ENCODE peak calls at places on chromosomes 5 and 9, in four cellular contexts. N is CD8-positive, alpha-beta memory T cell; R is aorta; M is caudate nucleus. B is an unnamed sample.

GRCh38 chr5:180289433-180289832 is 2.5 kb downstream of the MAPK9 start:
- DNase-seq in N (no peak), R (no peak), M (no peak), B (no peak)

GRCh38 chr9:6672118-6672517 is 26.6 kb upstream of the GLDC start:
- DNase-seq in N (no peak), R (no peak), M (no peak), B (no peak)

GRCh38 chr9:34650816-34651215 is 1.2 kb upstream of the IL11RA start:
- DNase-seq in N (no peak), R (no peak), M (no peak), B (no peak)

GRCh38 chr5:139803978-139804377 is 8.4 kb downstream of the PSD2 start:
- DNase-seq in N (no peak), R (no peak), M (no peak), B (no peak)

GRCh38 chr9:109886050-109886449 is 106.1 kb downstream of the PALM2AKAP2 start:
- DNase-seq in N (no peak), R (no peak), M (no peak), B (no peak)

GRCh38 chr9:78745996-78746395 is 449.1 kb downstream of the PSAT1 start:
- DNase-seq in N (no peak), R (no peak), M (no peak), B (no peak)

GRCh38 chr9:27539479-27540441 is 10.1 kb upstream of the MOB3B start:
- DNase-seq in N (no peak), R (peak), M (no peak), B (peak)

GRCh38 chr9:137023157-137023556 is 4.9 kb downstream of the ABCA2 start:
- DNase-seq in N (no peak), R (no peak), M (no peak), B (no peak)

GRCh38 chr5:180215738-180216630 is 7.0 kb upstream of the RASGEF1C start:
- DNase-seq in N (no peak), R (no peak), M (no peak), B (no peak)

GRCh38 chr5:71457106-71457505 is 1.7 kb downstream of the BDP1 start:
- DNase-seq in N (no peak), R (no peak), M (no peak), B (no peak)

GRCh38 chr5:71455427-71456361 is at the start of gene BDP1:
- DNase-seq in N (peak), R (peak), M (peak), B (peak)

GRCh38 chr5:71454913-71455312 is 538 bp upstream of the BDP1 start:
- DNase-seq in N (no peak), R (no peak), M (no peak), B (no peak)

GRCh38 chr5:71452876-71453275 is 2.6 kb upstream of the BDP1 start:
- DNase-seq in N (no peak), R (no peak), M (no peak), B (no peak)

DNA sequence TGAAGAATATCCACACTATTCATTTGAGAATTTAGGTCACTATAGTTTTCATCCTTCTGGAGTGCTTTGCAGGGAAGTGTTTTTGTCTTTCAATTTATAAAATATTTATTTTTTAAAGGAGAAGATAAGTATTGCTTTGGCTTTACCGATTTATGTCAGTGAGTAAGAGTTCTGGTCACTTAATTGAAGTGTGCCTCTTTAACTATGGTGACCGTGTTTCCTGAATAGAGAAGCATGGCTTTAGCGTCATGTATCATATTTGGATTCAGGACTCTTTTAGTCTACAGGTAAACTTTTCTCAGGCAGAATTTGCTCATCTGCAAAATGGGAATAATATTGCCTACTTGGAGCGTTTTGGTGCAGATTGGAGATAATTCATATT is 902 bp downstream of the BDP1 start:
- DNase-seq in N (no peak), R (no peak), M (no peak), B (no peak)
- H3K27ac ChIP-seq in N (peak), R (no peak), M (no peak), B (peak)

DNA sequence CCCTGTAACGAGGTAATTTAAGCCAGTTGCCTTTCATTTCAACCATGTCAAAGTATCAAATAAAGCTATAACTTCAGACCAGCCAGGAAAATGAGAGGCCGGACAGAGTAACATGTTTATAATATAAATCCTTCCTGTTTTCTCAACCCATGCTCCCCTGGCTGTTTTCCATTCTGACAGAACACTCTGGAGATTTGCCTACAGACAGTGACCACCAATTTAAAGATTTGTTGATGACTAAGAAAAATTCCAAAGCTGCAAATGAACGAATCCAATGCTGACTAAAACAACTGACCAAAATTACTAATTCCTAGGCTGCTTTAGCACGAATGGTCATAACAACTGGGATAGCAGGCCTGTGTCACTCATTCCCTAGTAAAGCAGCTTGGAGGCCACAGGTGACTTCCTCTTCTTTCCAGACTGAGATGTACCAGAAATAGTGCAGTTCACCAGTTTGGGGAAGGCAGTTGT is 141.4 kb downstream of the AOPEP start:
- DNase-seq in N (no peak), R (no peak), M (no peak), B (no peak)
- H3K27ac ChIP-seq in N (no peak), R (peak), M (peak), B (peak)

DNA sequence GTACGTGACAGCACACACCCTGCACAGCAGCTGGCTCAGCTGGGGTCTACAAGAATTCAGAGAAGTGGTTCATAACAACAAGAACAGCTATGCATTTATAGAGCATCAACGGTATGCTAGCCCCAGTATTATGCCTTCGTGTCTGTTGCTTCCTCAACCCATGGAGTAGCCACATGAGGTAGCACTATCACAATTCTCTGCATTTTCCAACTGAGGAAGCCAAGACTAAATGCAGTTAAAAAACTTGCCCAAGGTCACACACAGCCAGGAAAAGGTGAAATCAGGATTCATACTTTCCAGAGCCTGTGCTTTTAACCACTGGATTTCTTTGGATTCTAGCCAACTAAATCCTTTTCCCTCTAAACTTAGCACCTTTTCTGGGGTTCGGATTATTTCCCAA is 198.7 kb upstream of the WWC1 start:
- DNase-seq in N (no peak), R (no peak), M (no peak), B (no peak)
- H3K27ac ChIP-seq in N (no peak), R (no peak), M (no peak), B (no peak)

GRCh38 chr5:156411131-156411727 is 84.3 kb downstream of the SGCD start:
- DNase-seq in N (no peak), R (no peak), M (no peak), B (no peak)
- H3K27ac ChIP-seq in N (no peak), R (peak), M (no peak), B (peak)

DNA sequence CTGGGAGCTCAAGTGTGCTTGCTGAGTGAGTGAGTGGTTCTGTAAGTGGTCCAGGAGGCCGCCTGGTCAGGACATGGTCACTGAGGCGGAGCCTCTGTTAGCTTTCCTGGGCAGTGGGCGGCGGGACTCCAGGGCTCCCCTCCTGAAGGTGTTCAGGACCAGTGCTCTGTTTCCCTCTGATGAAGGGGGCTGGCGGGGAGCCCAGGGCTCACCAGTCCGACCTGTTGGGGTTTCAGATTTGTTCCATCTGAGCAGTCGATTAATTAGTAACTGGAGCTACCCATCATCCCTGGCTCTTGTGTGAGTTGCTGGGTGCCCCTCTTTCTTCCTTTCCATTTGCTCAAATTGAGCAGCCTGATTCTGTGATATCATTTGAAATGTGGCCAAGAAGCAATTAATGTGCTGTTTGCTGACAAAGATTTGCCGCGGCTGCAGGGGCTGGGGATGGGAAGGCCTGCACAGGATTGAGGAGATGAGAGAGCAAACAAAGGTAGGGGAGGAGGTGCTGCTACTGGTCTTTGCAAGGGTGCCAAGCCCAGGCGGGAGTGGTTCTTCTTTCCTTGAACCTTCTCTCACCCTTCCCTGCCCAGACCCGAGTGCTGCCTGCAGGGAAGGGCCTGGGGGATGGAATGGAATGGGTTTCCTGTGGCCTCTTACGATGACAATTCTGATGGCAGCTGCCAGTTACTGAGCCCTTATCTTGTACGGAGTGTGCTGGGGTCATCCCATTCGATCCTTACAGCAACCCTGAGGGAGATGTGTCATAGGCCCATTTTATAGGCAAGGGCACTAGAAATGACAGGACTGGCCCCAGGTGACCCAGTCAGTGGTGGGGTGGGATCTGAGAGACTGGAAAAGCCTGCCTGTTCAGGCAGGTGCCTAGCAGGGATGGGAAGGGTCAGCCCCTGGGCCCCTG is 92.9 kb upstream of the PITX1 start:
- DNase-seq in N (no peak), R (peak), M (no peak), B (no peak)
- H3K27ac ChIP-seq in N (no peak), R (no peak), M (no peak), B (no peak)

GRCh38 chr5:40656766-40657165 is 22.9 kb upstream of the PTGER4 start:
- DNase-seq in N (no peak), R (no peak), M (no peak), B (no peak)
- H3K27ac ChIP-seq in N (no peak), R (no peak), M (no peak), B (no peak)

GRCh38 chr9:123063896-123064295 is 30.4 kb downstream of the GPR21 start:
- DNase-seq in N (no peak), R (no peak), M (no peak), B (no peak)

GRCh38 chr9:123061216-123061615 is 27.7 kb downstream of the GPR21 start:
- DNase-seq in N (no peak), R (no peak), M (no peak), B (no peak)

GRCh38 chr9:123063172-123063508 is 29.7 kb downstream of the GPR21 start:
- DNase-seq in N (no peak), R (no peak), M (no peak), B (no peak)

GRCh38 chr9:123064662-123065061 is 31.2 kb downstream of the GPR21 start:
- DNase-seq in N (no peak), R (no peak), M (no peak), B (no peak)

DNA sequence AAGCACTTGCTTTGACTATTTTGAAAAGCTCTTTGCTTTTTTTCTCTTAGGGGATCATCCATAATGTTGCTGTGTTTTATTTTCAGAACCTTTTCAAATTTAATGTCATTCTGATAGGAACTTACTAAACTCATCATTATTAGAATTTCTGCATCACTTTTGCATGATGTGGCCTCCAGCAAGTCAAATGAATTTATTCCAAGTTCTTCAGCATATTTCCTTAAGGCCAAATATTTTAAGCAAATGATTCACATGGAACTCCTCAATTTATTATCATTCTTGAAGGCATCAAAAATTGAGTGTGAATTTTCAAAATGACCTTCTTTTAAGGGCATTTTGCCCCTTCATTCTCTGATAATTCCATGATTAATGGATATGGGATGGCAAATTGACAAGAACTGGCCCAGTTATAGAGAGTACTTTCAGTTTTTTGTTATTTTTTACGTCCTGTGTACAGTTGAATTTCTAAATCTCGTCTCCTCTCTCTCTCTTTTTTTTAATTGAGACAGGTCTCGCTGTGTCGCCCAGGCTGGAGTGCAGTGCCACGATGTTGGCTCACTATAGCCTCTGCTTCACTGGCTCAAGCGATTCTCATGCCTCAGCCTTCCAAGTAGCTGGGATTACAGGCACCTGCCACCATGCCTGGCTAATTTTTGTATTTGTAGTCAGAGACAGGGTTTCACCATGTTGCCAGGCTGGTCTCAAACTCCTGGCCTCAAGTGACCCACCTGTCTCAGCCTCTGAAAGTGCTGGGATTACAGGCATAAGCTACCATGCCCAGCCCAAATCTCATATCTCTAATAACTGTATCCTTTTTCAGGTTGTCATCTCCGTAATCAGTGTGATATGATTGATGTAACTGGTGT is 29.1 kb downstream of the GPR21 start:
- DNase-seq in N (no peak), R (no peak), M (no peak), B (peak)
- H3K27ac ChIP-seq in N (no peak), R (peak), M (peak), B (peak)

GRCh38 chr9:115234094-115234493 is 116.1 kb upstream of the TNC start:
- DNase-seq in N (no peak), R (no peak), M (no peak), B (no peak)
- H3K27ac ChIP-seq in N (no peak), R (no peak), M (no peak), B (no peak)

GRCh38 chr5:153276151-153276550 is 214.3 kb upstream of the GRIA1 start:
- DNase-seq in N (no peak), R (no peak), M (no peak), B (no peak)

DNA sequence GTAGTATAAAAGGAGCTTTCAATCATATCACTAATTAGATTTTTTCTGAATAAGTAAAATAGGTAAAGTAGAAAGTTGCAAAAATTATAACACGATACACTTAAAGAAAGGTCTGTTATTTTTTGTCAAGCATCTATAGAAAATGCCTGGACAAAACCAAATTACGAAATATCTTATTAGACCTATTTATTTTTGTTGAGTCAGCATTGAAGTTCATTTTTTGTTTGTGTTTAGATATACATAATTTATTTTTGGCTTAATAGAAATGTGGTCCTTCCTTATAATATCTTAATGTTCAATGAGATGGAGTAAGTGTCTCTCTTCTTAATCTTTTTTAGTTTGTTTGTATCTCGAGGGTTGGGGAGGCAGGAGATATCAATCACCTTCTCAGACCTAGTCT is 214.8 kb upstream of the GRIA1 start:
- DNase-seq in N (no peak), R (no peak), M (no peak), B (no peak)
- H3K27ac ChIP-seq in N (no peak), R (no peak), M (no peak), B (no peak)

GRCh38 chr5:78326930-78327329 is 32.4 kb upstream of the AP3B1 start:
- DNase-seq in N (no peak), R (no peak), M (no peak), B (no peak)

GRCh38 chr5:78323241-78323640 is 28.7 kb upstream of the AP3B1 start:
- DNase-seq in N (no peak), R (no peak), M (no peak), B (no peak)

GRCh38 chr5:78327761-78328510 is 32.5 kb upstream of the SCAMP1 start:
- DNase-seq in N (no peak), R (no peak), M (no peak), B (no peak)

GRCh38 chr5:78331523-78332080 is 28.8 kb upstream of the SCAMP1 start:
- DNase-seq in N (no peak), R (no peak), M (no peak), B (no peak)

DNA sequence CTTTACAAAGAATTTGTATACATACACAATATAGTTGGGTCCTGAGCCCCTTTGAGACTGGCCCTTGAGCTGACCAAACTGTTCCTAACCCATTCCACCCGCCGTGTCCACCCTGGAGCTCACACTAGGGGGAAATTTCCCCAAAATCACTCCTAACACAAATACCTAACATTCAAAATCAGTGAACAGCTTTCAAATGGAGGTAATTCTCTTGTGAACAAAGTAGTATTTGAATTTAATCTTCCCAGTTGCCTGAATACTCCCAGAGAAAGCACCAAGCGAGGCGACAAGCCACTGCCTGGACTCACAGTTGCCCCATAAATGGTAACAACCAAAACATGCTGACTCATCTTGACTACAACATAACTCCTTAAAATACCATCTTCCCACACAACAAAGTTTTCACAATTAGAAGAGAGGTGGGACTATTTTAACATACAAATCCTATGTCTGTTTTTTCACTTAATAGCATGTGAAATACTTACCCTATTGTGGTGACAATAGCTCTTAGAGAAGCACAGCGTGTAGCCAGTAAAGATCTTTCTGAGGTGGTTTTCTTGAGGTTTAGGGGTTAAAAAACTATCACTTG is 31.7 kb upstream of the SCAMP1 start:
- DNase-seq in N (no peak), R (no peak), M (no peak), B (no peak)
- H3K27ac ChIP-seq in N (no peak), R (no peak), M (no peak), B (no peak)